ENCODE peak calls at places on chromosomes 1 and 21, in six cellular contexts. F, E, G, A, M and J are unnamed samples.

GRCh38 chr1:151458936-151459330 is 361 bp downstream of the POGZ start:
- DNase-seq in F (peak; percentile 51), E (peak; percentile 58), G (no peak), A (peak; percentile 47), M (peak; percentile 90), J (peak; percentile 92)

GRCh38 chr1:53319296-53320101 is 8.4 kb downstream of the LRP8 start:
- DNase-seq in F (no peak), E (peak; percentile 32), G (no peak), A (no peak), M (peak; percentile 49), J (no peak)

GRCh38 chr1:8660455-8660854 is 157.0 kb downstream of the RERE start:
- DNase-seq in F (peak; percentile 41), E (no peak), G (peak; percentile 81), A (no peak), M (no peak), J (no peak)

GRCh38 chr1:46937270-46937669 is 4.0 kb downstream of the CYP4A11 start:
- DNase-seq in F (no peak), E (no peak), G (no peak), A (no peak), M (no peak), J (no peak)

GRCh38 chr21:46569071-46569470 is 35.8 kb downstream of the S100B start:
- DNase-seq in F (no peak), E (no peak), G (peak; percentile 41), A (no peak), M (no peak), J (no peak)

GRCh38 chr1:19814681-19815503 is at the start of gene RNF186:
- DNase-seq in F (no peak), E (no peak), G (no peak), A (no peak), M (peak; percentile 85), J (no peak)

GRCh38 chr1:46492871-46493270 is 3.2 kb downstream of the DMBX1 start:
- DNase-seq in F (no peak), E (no peak), G (no peak), A (no peak), M (peak; percentile 56), J (peak; percentile 27)

GRCh38 chr1:84810343-84810742 is 82.7 kb downstream of the LPAR3 start:
- DNase-seq in F (no peak), E (no peak), G (no peak), A (no peak), M (no peak), J (no peak)

GRCh38 chr1:18943162-18943561 is 13.3 kb downstream of the IFFO2 start:
- DNase-seq in F (no peak), E (no peak), G (no peak), A (no peak), M (no peak), J (no peak)

GRCh38 chr1:111242805-111243523 is 15.5 kb downstream of the CHI3L2 start:
- DNase-seq in F (no peak), E (no peak), G (no peak), A (no peak), M (no peak), J (no peak)

GRCh38 chr1:69929278-69930057 is 275.9 kb downstream of the LRRC40 start:
- DNase-seq in F (no peak), E (no peak), G (no peak), A (no peak), M (no peak), J (no peak)

GRCh38 chr1:35046730-35047129 is 15.0 kb upstream of the ZMYM6 start:
- DNase-seq in F (no peak), E (no peak), G (no peak), A (no peak), M (no peak), J (no peak)